ENCODE peak calls at places on chromosomes 1 and 21, in ten cellular contexts. C, Y, J, G, W, Z, N, P, Q and L are unnamed samples.

GRCh38 chr1:30405081-30405480 is 318.3 kb downstream of the MATN1 start:
- DNase-seq in G (peak; percentile 14), N (no peak), W (no peak), C (no peak), J (no peak), Z (no peak), P (no peak), Y (no peak), Q (no peak), L (no peak)

GRCh38 chr1:16677552-16678423 is 11.0 kb upstream of the RNU1-3 start:
- DNase-seq in Q (peak; percentile 7), Y (peak; percentile 47), C (peak; percentile 68), P (peak; percentile 71), N (peak; percentile 28), G (no peak), Z (no peak), W (peak; percentile 73), J (no peak), L (no peak)

GRCh38 chr1:85342177-85342576 is 65.7 kb upstream of the BCL10 start:
- DNase-seq in J (no peak), P (peak; percentile 67), G (no peak), Z (no peak), C (no peak), N (no peak), Y (no peak), Q (no peak), W (peak; percentile 58), L (no peak)

GRCh38 chr21:35971824-35972223 is 88.5 kb downstream of the SETD4 start:
- DNase-seq in Q (no peak), P (no peak), N (no peak), Z (no peak), Y (no peak), W (no peak), C (no peak), G (no peak), J (no peak), L (no peak)

GRCh38 chr1:226637147-226637935 is 88.8 kb downstream of the STUM start:
- DNase-seq in J (no peak), G (no peak), Y (no peak), C (no peak), N (no peak), Z (no peak), Q (no peak), P (peak; percentile 68), W (no peak), L (no peak)

GRCh38 chr1:206790502-206791250 is 18.4 kb upstream of the IL10 start:
- DNase-seq in P (no peak), C (no peak), Z (no peak), Q (no peak), J (no peak), Y (no peak), N (no peak), G (no peak), W (no peak), L (no peak)

GRCh38 chr21:34342476-34342875 is 21.3 kb upstream of the KCNE2 start:
- DNase-seq in W (no peak), Q (no peak), Y (no peak), J (no peak), C (no peak), Z (no peak), P (no peak), N (no peak), G (no peak), L (no peak)

GRCh38 chr1:72009170-72009569 is 273.2 kb downstream of the NEGR1 start:
- DNase-seq in G (no peak), Q (no peak), W (no peak), P (no peak), Z (no peak), Y (no peak), J (no peak), C (no peak), N (no peak), L (no peak)

GRCh38 chr1:42741706-42742105 is 1.7 kb upstream of the CLDN19 start:
- DNase-seq in Y (no peak), W (no peak), C (no peak), Q (no peak), J (no peak), Z (no peak), N (no peak), P (no peak), G (no peak), L (no peak)

GRCh38 chr1:11132571-11133293 is 33.1 kb upstream of the EXOSC10 start:
- DNase-seq in C (no peak), W (no peak), G (no peak), J (no peak), Y (no peak), N (no peak), P (no peak), Z (no peak), Q (no peak), L (no peak)

GRCh38 chr1:4660917-4661594 is 6.6 kb downstream of the AJAP1 start:
- DNase-seq in C (no peak), P (no peak), J (no peak), Y (no peak), N (no peak), G (no peak), Z (no peak), W (no peak), Q (no peak), L (no peak)

DNA sequence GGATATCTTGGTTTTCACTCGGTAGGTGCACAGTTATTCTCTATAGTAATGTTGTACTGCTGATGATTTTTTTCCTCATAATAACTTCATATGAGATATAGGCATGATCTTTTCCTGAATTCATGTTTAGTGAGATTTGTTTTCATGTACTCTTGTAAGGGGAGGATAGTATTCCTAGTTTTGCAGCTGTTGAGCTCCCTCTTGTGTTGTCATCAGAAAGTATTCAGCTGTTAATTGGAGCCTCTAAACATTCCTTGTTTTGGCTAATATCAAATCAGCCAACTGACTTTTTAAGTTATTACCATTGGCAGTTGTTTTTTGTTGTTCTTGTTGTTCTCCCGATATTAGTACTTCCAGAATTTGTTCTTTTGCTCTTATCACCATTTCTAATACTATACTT is 24.4 kb downstream of the OR10R2 start:
- DNase-seq in G (no peak), Q (no peak), Y (no peak), Z (no peak), C (no peak), J (no peak), W (no peak), P (peak; percentile 0), N (no peak), L (peak; percentile 10)
- TF ChIP-seq CTCF in G (no peak), Q (no peak), Y (no peak), Z (no peak), C (no peak), J (no peak), W (no peak), P (no peak), N (no peak), L (peak; percentile 74)

GRCh38 chr21:25871566-25871965 is 136.8 kb downstream of the GABPA start:
- DNase-seq in Y (no peak), Z (no peak), W (no peak), J (no peak), C (peak; percentile 22), G (no peak), N (no peak), Q (no peak), P (no peak), L (no peak)

GRCh38 chr21:25867041-25867440 is 132.3 kb downstream of the GABPA start:
- DNase-seq in W (no peak), N (no peak), Z (no peak), Y (no peak), Q (no peak), P (no peak), G (no peak), C (no peak), J (no peak), L (no peak)

GRCh38 chr21:25870084-25870483 is 135.3 kb downstream of the GABPA start:
- DNase-seq in Q (no peak), P (no peak), Y (no peak), N (no peak), C (no peak), J (no peak), W (no peak), Z (no peak), G (no peak), L (no peak)

DNA sequence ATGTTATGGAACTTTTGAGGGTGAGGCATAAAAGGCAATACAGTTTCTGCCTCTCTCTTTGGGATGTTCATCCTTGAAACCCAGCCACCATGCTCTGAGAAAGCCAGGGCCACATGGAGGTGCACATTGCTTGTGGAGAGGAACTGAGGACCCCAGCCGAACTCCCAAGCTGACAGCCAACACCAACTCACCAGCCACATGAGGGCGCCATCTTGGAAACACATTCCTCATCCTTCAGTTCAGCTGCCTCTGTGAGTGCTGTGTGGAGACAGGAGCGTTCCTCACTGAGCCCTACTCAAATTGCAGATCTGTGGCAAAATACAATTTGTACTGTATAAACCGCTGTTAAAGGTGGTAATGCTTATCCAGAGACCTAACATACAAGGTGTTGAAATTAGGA is 137.5 kb downstream of the GABPA start:
- DNase-seq in W (no peak), Q (no peak), P (no peak), C (no peak), G (no peak), Y (no peak), J (no peak), N (no peak), Z (no peak), L (no peak)
- TF ChIP-seq CTCF in W (peak; percentile 1), Q (no peak), P (no peak), C (no peak), G (no peak), Y (no peak), J (no peak), N (peak; percentile 26), Z (no peak), L (peak; percentile 34)

GRCh38 chr21:23398726-23399125 is 2208.6 kb downstream of the MRPL39 start:
- DNase-seq in N (no peak), Y (no peak), G (no peak), Q (no peak), W (no peak), J (no peak), C (no peak), P (no peak), Z (no peak), L (no peak)

GRCh38 chr21:23402929-23403520 is 2204.3 kb downstream of the MRPL39 start:
- DNase-seq in N (no peak), G (no peak), J (no peak), Y (no peak), Z (no peak), Q (no peak), C (no peak), P (no peak), W (no peak), L (no peak)

DNA sequence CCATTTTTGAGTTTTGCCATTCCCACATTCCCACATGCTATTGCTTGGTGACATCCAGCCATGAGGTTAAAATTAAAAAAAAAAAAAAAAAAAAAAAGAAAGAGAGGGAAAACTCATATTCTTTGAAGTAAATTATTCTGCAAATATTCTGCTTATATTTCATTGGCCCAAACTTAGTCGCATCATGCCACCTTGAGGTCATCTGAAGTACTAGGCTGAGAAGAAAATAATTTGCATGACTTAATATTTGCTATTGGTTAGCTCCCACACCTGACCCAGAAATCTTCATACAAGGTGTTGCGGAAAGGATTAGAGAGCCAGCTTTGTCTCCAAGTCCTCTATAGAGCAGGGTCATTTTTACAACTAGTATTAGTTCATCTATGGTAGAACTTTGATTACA is 2206.0 kb downstream of the MRPL39 start:
- DNase-seq in N (no peak), Z (no peak), Y (no peak), P (no peak), W (no peak), G (no peak), C (no peak), J (no peak), Q (no peak), L (no peak)
- TF ChIP-seq CTCF in N (no peak), Z (no peak), Y (no peak), P (no peak), W (peak; percentile 5), G (no peak), C (peak; percentile 58), J (no peak), Q (no peak), L (peak; percentile 35)

GRCh38 chr1:99527078-99527477 is 118.8 kb upstream of the PALMD start:
- DNase-seq in N (no peak), Z (no peak), C (no peak), W (peak; percentile 36), Q (no peak), G (no peak), J (no peak), Y (no peak), P (peak; percentile 47), L (no peak)
- TF ChIP-seq CTCF in N (peak; percentile 21), Z (no peak), C (no peak), W (peak; percentile 40), Q (peak; percentile 38), G (no peak), J (no peak), Y (no peak), P (peak; percentile 43), L (peak; percentile 53)